ENCODE peak calls at places on chromosomes 11 and 22, in ten cellular contexts. H is suprapubic skin, S is IMR-90, J is psoas muscle, I is body of pancreas, A is pancreas, D is SJSA1, Y is HCT116, N is RWPE1, X is lower lobe of right lung. C is an unnamed sample.

GRCh38 chr22:36036167-36036624 is 7.6 kb upstream of the RBFOX2 start:
- DNase-seq in H (no peak), D (no peak), X (no peak), N (no peak), J (no peak), A (no peak), S (no peak), Y (no peak), I (no peak), C (no peak)

GRCh38 chr11:66224226-66224850 is 44.1 kb upstream of the RAB1B start:
- DNase-seq in X (no peak), D (no peak), J (peak), H (no peak), S (no peak), N (no peak), A (no peak), Y (no peak), I (no peak), C (no peak)

GRCh38 chr11:2612884-2613571 is 86.8 kb downstream of the KCNQ1OT1 start:
- DNase-seq in Y (no peak), X (no peak), H (no peak), S (peak), I (no peak), N (no peak), J (no peak), D (no peak), A (no peak), C (no peak)

GRCh38 chr11:117861151-117862018 is 15.1 kb downstream of the FXYD6 start:
- DNase-seq in A (no peak), S (no peak), D (no peak), J (peak), I (no peak), N (peak), H (no peak), X (no peak), Y (no peak), C (no peak)

GRCh38 chr11:96384156-96384555 is 5.6 kb downstream of the CCDC82 start:
- DNase-seq in N (no peak), Y (no peak), H (no peak), D (no peak), A (no peak), I (no peak), S (no peak), J (no peak), X (no peak), C (no peak)

GRCh38 chr11:11155962-11156815 is 196.9 kb downstream of the CSNK2A3 start:
- DNase-seq in H (no peak), J (no peak), I (no peak), A (no peak), Y (peak), D (no peak), S (no peak), N (no peak), X (no peak), C (no peak)

GRCh38 chr11:14904745-14905103 is 12.7 kb upstream of the CYP2R1 start:
- DNase-seq in X (peak), S (peak), N (no peak), J (peak), D (no peak), Y (no peak), H (peak), I (peak), A (peak), C (peak)

GRCh38 chr11:47991266-47991830 is 11.0 kb downstream of the PTPRJ start:
- DNase-seq in X (peak), J (peak), N (no peak), S (no peak), D (no peak), H (no peak), Y (no peak), I (peak), A (peak), C (peak)

GRCh38 chr11:130003717-130004001 is 1.0 kb upstream of the PRDM10 start:
- DNase-seq in A (peak), X (no peak), H (no peak), I (peak), D (no peak), N (no peak), J (no peak), Y (no peak), S (no peak), C (no peak)

GRCh38 chr11:17015639-17016125 is 1.5 kb upstream of the PLEKHA7 start:
- DNase-seq in Y (no peak), H (no peak), I (peak), A (peak), J (no peak), D (peak), N (no peak), S (peak), X (no peak), C (no peak)

GRCh38 chr11:65781152-65781961 is 581 bp upstream of the AP5B1 start:
- DNase-seq in D (peak), Y (no peak), X (peak), J (peak), S (no peak), A (peak), I (no peak), N (no peak), H (peak), C (peak)

GRCh38 chr11:8608646-8609045 is 14.6 kb upstream of the STK33 start:
- DNase-seq in A (no peak), X (no peak), S (peak), J (no peak), N (no peak), H (no peak), D (no peak), I (no peak), Y (no peak), C (peak)

GRCh38 chr22:49976439-49977175 is 16.0 kb downstream of the PIM3 start:
- DNase-seq in Y (no peak), D (no peak), X (no peak), A (no peak), H (no peak), S (no peak), N (no peak), J (no peak), I (no peak), C (no peak)

GRCh38 chr11:83990160-83990733 is 704.1 kb upstream of the CCDC90B start:
- DNase-seq in A (no peak), N (no peak), I (no peak), H (no peak), S (no peak), Y (no peak), J (peak), X (no peak), D (no peak), C (no peak)

GRCh38 chr11:66846671-66847091 is 3.4 kb downstream of the RCE1 start:
- DNase-seq in J (peak), S (no peak), Y (no peak), I (peak), X (no peak), D (no peak), A (peak), N (no peak), H (peak), C (peak)

GRCh38 chr22:27726726-27727449 is 74.7 kb downstream of the MN1 start:
- DNase-seq in Y (no peak), X (peak), A (no peak), D (peak), N (peak), I (no peak), J (peak), H (peak), S (peak), C (no peak)

GRCh38 chr11:69318093-69318420 is 24.1 kb downstream of the MYEOV start:
- DNase-seq in X (no peak), H (no peak), S (no peak), Y (no peak), J (no peak), A (no peak), N (no peak), I (no peak), D (no peak), C (no peak)

GRCh38 chr22:40512426-40513136 is 123.9 kb downstream of the MRTFA start:
- DNase-seq in Y (no peak), N (peak), X (no peak), S (peak), A (no peak), I (no peak), H (no peak), J (no peak), D (no peak), C (no peak)

GRCh38 chr11:73866095-73866579 is 10.5 kb downstream of the COA4 start:
- DNase-seq in H (no peak), D (no peak), I (no peak), Y (no peak), N (no peak), X (no peak), S (peak), A (no peak), J (no peak), C (no peak)
- H3K27ac ChIP-seq in H (peak), D (no peak), I (no peak), Y (no peak), N (peak), X (no peak), S (no peak), A (no peak), J (no peak), C (no peak)

DNA sequence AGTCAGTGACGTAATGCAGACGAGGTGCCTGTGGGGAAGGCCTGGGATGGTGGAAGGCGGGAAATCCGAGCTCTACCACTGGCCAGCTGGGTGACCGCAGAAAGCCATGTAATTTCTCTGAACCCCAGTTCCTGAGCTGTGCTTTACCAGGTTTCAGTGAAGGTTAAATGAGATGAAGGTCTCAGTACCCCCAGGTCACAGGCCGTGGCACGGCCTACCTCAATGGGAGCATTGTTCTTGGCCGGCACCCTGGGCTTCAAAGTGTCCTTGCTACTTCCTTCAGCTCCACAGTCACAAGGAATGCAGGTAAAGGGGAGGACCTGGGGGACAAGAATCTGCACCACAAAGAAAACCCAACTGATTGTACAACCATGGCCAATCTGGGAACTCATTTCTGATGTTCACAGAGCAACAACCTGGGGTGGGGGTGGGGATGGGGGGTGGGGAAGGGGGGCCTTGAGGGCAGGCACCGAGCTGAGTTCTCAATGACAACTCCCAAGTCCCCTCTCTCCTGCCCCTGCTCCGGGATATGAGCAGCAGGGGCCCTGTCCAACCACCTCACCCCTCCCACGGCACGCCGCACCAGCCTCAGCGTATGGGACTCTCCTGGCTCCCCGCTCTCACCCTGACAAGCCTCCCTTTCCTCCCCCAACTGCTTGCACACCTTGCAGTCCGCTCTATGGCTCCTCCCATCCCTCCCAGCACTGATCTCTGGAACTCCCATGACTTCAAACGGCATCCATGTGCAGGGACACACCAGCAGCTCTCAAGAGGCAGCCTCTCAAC is 59.1 kb upstream of the ARFGAP3 start:
- DNase-seq in A (peak), H (no peak), D (no peak), Y (no peak), S (no peak), X (no peak), N (no peak), J (no peak), I (peak), C (no peak)
- H3K27ac ChIP-seq in A (peak), H (no peak), D (no peak), Y (no peak), S (no peak), X (no peak), N (no peak), J (no peak), I (peak), C (no peak)

GRCh38 chr22:41532908-41533825 is 11.1 kb downstream of the POLR3H start:
- DNase-seq in J (peak), S (peak), Y (no peak), H (no peak), X (peak), A (peak), I (peak), N (no peak), D (peak), C (no peak)

GRCh38 chr22:41531422-41531727 is 12.9 kb downstream of the POLR3H start:
- DNase-seq in Y (no peak), D (no peak), A (no peak), S (no peak), J (no peak), H (no peak), N (no peak), I (no peak), X (no peak), C (peak)

GRCh38 chr22:41534219-41534618 is 10.1 kb downstream of the POLR3H start:
- DNase-seq in X (no peak), D (no peak), N (no peak), J (no peak), S (no peak), A (no peak), I (no peak), H (no peak), Y (no peak), C (no peak)

GRCh38 chr22:41530612-41531421 is 13.5 kb downstream of the POLR3H start:
- DNase-seq in X (no peak), S (no peak), D (no peak), J (no peak), Y (no peak), I (no peak), A (peak), H (no peak), N (no peak), C (no peak)

GRCh38 chr22:41531736-41532477 is 12.4 kb downstream of the POLR3H start:
- DNase-seq in J (no peak), X (no peak), H (no peak), N (no peak), S (no peak), Y (no peak), D (no peak), A (peak), I (no peak), C (peak)
- H3K27ac ChIP-seq in J (peak), X (peak), H (no peak), N (peak), S (no peak), Y (no peak), D (no peak), A (no peak), I (no peak), C (no peak)

GRCh38 chr11:133516845-133517244 is 15.5 kb downstream of the OPCML start:
- DNase-seq in N (no peak), I (no peak), X (no peak), D (no peak), A (no peak), Y (no peak), S (no peak), J (no peak), H (no peak), C (no peak)

GRCh38 chr11:133522344-133522743 is 10.0 kb downstream of the OPCML start:
- DNase-seq in X (no peak), H (no peak), I (no peak), N (no peak), A (no peak), S (no peak), D (no peak), Y (no peak), J (no peak), C (no peak)

GRCh38 chr11:133519560-133519959 is 12.7 kb downstream of the OPCML start:
- DNase-seq in N (no peak), D (no peak), A (no peak), Y (no peak), I (no peak), J (no peak), S (no peak), H (no peak), X (no peak), C (no peak)

GRCh38 chr11:133518702-133519264 is 13.5 kb downstream of the OPCML start:
- DNase-seq in I (no peak), Y (no peak), N (no peak), D (no peak), J (no peak), X (no peak), S (no peak), H (no peak), A (no peak), C (no peak)

GRCh38 chr11:133520707-133521106 is 11.6 kb downstream of the OPCML start:
- DNase-seq in A (peak), X (no peak), H (no peak), J (no peak), D (no peak), I (peak), S (no peak), Y (no peak), N (no peak), C (no peak)
- H3K27ac ChIP-seq in A (no peak), X (no peak), H (no peak), J (no peak), D (no peak), I (no peak), S (no peak), Y (no peak), N (no peak), C (no peak)

GRCh38 chr11:128462802-128463385 is 124.5 kb downstream of the ETS1 start:
- DNase-seq in I (no peak), J (no peak), D (no peak), N (no peak), Y (no peak), A (no peak), X (no peak), S (no peak), H (no peak), C (no peak)

GRCh38 chr11:128462189-128462588 is 125.2 kb downstream of the ETS1 start:
- DNase-seq in I (no peak), S (no peak), J (no peak), X (no peak), H (no peak), D (no peak), A (no peak), N (no peak), Y (no peak), C (no peak)

GRCh38 chr11:128464878-128465277 is 122.5 kb downstream of the ETS1 start:
- DNase-seq in H (no peak), X (no peak), Y (no peak), N (no peak), J (no peak), D (no peak), I (no peak), S (no peak), A (no peak), C (no peak)

GRCh38 chr11:128463975-128464374 is 123.4 kb downstream of the ETS1 start:
- DNase-seq in Y (no peak), N (no peak), H (no peak), A (no peak), J (no peak), X (no peak), S (peak), D (no peak), I (no peak), C (no peak)

DNA sequence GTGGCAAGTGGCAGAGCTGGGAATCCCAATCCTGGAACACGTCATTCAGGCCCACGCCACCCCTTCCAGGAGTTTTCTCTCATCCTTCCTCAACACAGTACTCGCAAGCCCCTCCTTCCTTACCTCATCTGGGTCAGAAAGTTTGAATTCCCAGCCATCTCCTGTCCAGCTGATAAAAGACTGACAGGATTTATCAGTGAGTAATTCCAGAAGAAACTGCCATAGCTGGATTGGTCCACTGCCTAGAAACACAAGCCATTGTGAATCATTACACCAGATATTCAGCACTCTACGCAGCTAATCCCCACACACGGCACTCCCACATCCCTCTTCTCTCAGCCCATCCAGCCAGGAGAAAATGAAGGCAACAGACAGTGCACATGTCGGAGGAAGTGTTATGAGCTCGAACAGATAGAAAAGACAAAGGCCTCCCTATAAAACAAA is 124.0 kb downstream of the ETS1 start:
- DNase-seq in J (no peak), A (no peak), N (no peak), X (no peak), H (no peak), I (no peak), S (peak), D (no peak), Y (no peak), C (no peak)
- H3K27ac ChIP-seq in J (peak), A (peak), N (no peak), X (peak), H (no peak), I (peak), S (peak), D (peak), Y (no peak), C (peak)

GRCh38 chr22:21696115-21696514 is 30.3 kb downstream of the PPIL2 start:
- DNase-seq in N (no peak), D (no peak), I (no peak), H (no peak), A (no peak), X (no peak), J (no peak), Y (no peak), S (no peak), C (no peak)
- H3K27ac ChIP-seq in N (peak), D (no peak), I (no peak), H (no peak), A (no peak), X (no peak), J (no peak), Y (no peak), S (no peak), C (no peak)

GRCh38 chr22:43546186-43546585 is 134.4 kb downstream of the MPPED1 start:
- DNase-seq in I (no peak), H (no peak), X (no peak), J (no peak), N (no peak), A (no peak), Y (no peak), D (no peak), S (no peak), C (no peak)
- H3K27ac ChIP-seq in I (no peak), H (no peak), X (no peak), J (no peak), N (no peak), A (no peak), Y (no peak), D (no peak), S (no peak), C (no peak)

GRCh38 chr22:44618400-44618799 is 83.6 kb upstream of the PRR5 start:
- DNase-seq in J (peak), Y (no peak), N (no peak), S (no peak), D (no peak), X (peak), H (no peak), I (no peak), A (no peak), C (peak)
- H3K27ac ChIP-seq in J (no peak), Y (no peak), N (no peak), S (no peak), D (no peak), X (no peak), H (no peak), I (no peak), A (no peak), C (no peak)

DNA sequence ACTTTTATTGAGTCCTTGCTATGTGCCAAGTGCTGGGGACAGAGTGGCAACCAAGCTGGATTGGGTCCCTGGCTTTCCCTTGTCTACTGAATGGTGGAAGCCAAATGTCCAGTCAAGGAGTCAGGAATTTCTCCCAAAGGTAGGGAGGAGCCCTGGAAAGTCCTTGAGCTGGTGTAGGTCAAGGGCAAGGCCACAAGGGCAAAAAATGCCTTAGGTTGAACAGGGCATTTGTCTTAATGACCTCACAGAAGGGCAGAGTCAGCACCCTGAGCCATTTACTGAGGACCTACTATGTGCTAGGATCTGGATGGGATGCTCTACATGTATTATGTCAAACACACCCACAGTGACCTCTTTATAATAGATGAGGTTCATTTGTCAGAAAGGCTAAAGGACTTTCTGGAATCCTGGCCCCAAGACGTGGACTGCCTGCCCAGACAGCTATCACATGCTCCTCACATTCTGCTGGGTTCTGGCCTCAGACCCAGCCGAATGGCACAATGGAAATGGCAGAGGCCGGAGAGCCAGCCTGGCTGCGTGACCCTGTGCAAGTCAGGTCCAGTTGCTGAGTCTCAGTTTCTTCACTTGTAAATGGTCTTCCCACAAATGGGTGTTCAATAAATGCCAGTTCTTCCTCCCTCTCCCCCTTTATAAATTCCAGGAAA is 17.7 kb downstream of the MOGAT2 start:
- DNase-seq in Y (no peak), D (no peak), X (no peak), H (no peak), I (no peak), S (no peak), J (no peak), N (no peak), A (no peak), C (no peak)
- H3K27ac ChIP-seq in Y (no peak), D (no peak), X (no peak), H (no peak), I (no peak), S (no peak), J (no peak), N (no peak), A (no peak), C (no peak)

GRCh38 chr11:118883004-118883367 is 706 bp upstream of the CXCR5 start:
- DNase-seq in N (no peak), Y (no peak), A (no peak), X (no peak), J (peak), I (no peak), S (no peak), D (no peak), H (no peak), C (no peak)
- H3K27ac ChIP-seq in N (no peak), Y (no peak), A (no peak), X (no peak), J (no peak), I (no peak), S (no peak), D (no peak), H (no peak), C (no peak)